ENCODE peak calls at places on chromosomes 4 and X, in four cellular contexts. Q is BJ, X is heart right ventricle, F is kidney tubule cell. S is an unnamed sample.

GRCh38 chrX:107706309-107706708 is 69.3 kb downstream of the TSC22D3 start:
- DNase-seq in Q (no peak), X (no peak), F (no peak), S (peak)

GRCh38 chrX:11244641-11245040 is 48.6 kb upstream of the AMELX start:
- DNase-seq in Q (no peak), X (no peak), F (no peak), S (no peak)

GRCh38 chrX:48649109-48649508 is 34.5 kb upstream of the WAS start:
- DNase-seq in Q (no peak), X (no peak), F (no peak), S (peak)

GRCh38 chr4:13492752-13493151 is 8.6 kb upstream of the RAB28 start:
- DNase-seq in Q (no peak), X (no peak), F (no peak), S (no peak)

GRCh38 chrX:150365051-150365952 is 2.2 kb downstream of the MAMLD1 start:
- DNase-seq in Q (no peak), X (peak), F (peak), S (peak)

GRCh38 chr4:19224820-19225219 is 1026.9 kb upstream of the SLIT2 start:
- DNase-seq in Q (no peak), X (no peak), F (peak), S (peak)

GRCh38 chrX:147884958-147885357 is 26.8 kb upstream of the FMR1 start:
- DNase-seq in Q (no peak), X (no peak), F (peak), S (peak)

GRCh38 chr4:155539746-155540145 is 126.9 kb upstream of the GUCY1A1 start:
- DNase-seq in Q (no peak), X (no peak), F (peak), S (no peak)

GRCh38 chrX:32276153-32276552 is 935.2 kb downstream of the DMD start:
- DNase-seq in Q (no peak), X (no peak), F (no peak), S (no peak)

GRCh38 chrX:16278927-16279326 is 111.6 kb downstream of the MAGEB17 start:
- DNase-seq in Q (no peak), X (no peak), F (no peak), S (peak)

GRCh38 chr4:110193822-110194761 is 4.3 kb downstream of the ELOVL6 start:
- DNase-seq in Q (no peak), X (peak), F (peak), S (peak)

GRCh38 chrX:66638591-66639500 is at the start of gene EDA2R:
- DNase-seq in Q (peak), X (no peak), F (peak), S (no peak)

GRCh38 chrX:110321670-110322069 is 3.8 kb upstream of the AMMECR1 start:
- DNase-seq in Q (no peak), X (no peak), F (no peak), S (no peak)

GRCh38 chr4:8269535-8270417 is at the start of gene HTRA3:
- DNase-seq in Q (no peak), X (peak), F (no peak), S (peak)

GRCh38 chrX:153381684-153382532 is 19.2 kb downstream of the PNMA6E start:
- DNase-seq in Q (peak), X (no peak), F (peak), S (peak)

GRCh38 chrX:12825801-12826200 is 34.6 kb downstream of the PRPS2 start:
- DNase-seq in Q (no peak), X (no peak), F (peak), S (no peak)

GRCh38 chrX:45479196-45479834 is 278.6 kb upstream of the DIPK2B start:
- DNase-seq in Q (peak), X (no peak), F (peak), S (no peak)

GRCh38 chrX:40449956-40450701 is 130.6 kb upstream of the ATP6AP2 start:
- DNase-seq in Q (no peak), X (no peak), F (no peak), S (peak)

GRCh38 chr4:92791876-92792490 is 488.2 kb downstream of the GRID2 start:
- DNase-seq in Q (no peak), X (no peak), F (peak), S (peak)